ENCODE peak calls at places on chromosomes 4 and X, in ten cellular contexts. W is endothelial cell; O is fibroblast of the conjunctiva; A is stimulated activated CD4-positive, alpha-beta T cell treated with anti-CD3 and anti-CD28 coated beads, TNF-alpha, amount 100 ng/mL, for 4 hours; B is kidney epithelial cell; Y is CD4-positive, CD25-positive, alpha-beta regulatory T cell; X is ecto neural progenitor cell; S is epithelial cell of prostate; V is HS-27A; H is globus pallidus. C is an unnamed sample.

GRCh38 chrX:129629837-129630236 is 24.9 kb downstream of the APLN start:
- DNase-seq in W (no peak), O (no peak), A (no peak), B (no peak), Y (no peak), X (no peak), S (no peak), V (no peak), H (no peak), C (no peak)

GRCh38 chr4:1556541-1557220 is 127.4 kb downstream of the FAM53A start:
- DNase-seq in W (no peak), O (no peak), A (no peak), B (no peak), Y (no peak), X (no peak), S (no peak), V (no peak), H (no peak), C (no peak)

GRCh38 chr4:6360385-6360784 is 90.7 kb downstream of the WFS1 start:
- DNase-seq in W (no peak), O (no peak), A (no peak), B (no peak), Y (no peak), X (peak; percentile 79), S (no peak), V (no peak), H (no peak), C (no peak)

GRCh38 chr4:141807073-141807472 is 170.7 kb downstream of the IL15 start:
- DNase-seq in W (no peak), O (no peak), A (no peak), B (peak; percentile 25), Y (no peak), X (no peak), S (no peak), V (peak; percentile 65), H (no peak), C (no peak)

GRCh38 chr4:95267081-95267480 is 281.7 kb downstream of the UNC5C start:
- DNase-seq in W (no peak), O (no peak), A (no peak), B (peak; percentile 39), Y (no peak), X (no peak), S (no peak), V (peak; percentile 27), H (no peak), C (no peak)

GRCh38 chr4:30808266-30808665 is 88.1 kb downstream of the PCDH7 start:
- DNase-seq in W (no peak), O (no peak), A (no peak), B (no peak), Y (no peak), X (no peak), S (no peak), V (no peak), H (peak; percentile 8), C (no peak)

GRCh38 chr4:121411151-121411744 is 30.4 kb upstream of the QRFPR start:
- DNase-seq in W (no peak), O (no peak), A (no peak), B (no peak), Y (no peak), X (no peak), S (no peak), V (no peak), H (no peak), C (no peak)

GRCh38 chr4:139084425-139085093 is 69.0 kb downstream of the NOCT start:
- DNase-seq in W (peak; percentile 90), O (no peak), A (no peak), B (no peak), Y (no peak), X (no peak), S (no peak), V (no peak), H (no peak), C (no peak)

GRCh38 chrX:21493226-21493850 is 119.1 kb downstream of the CNKSR2 start:
- DNase-seq in W (no peak), O (no peak), A (no peak), B (no peak), Y (no peak), X (no peak), S (no peak), V (no peak), H (no peak), C (no peak)

GRCh38 chrX:72121381-72121780 is 10.3 kb downstream of the RTL5 start:
- DNase-seq in W (no peak), O (peak; percentile 69), A (no peak), B (peak; percentile 57), Y (no peak), X (no peak), S (peak; percentile 24), V (no peak), H (peak; percentile 38), C (no peak)

GRCh38 chrX:123713841-123714240 is 19.0 kb downstream of the THOC2 start:
- DNase-seq in W (no peak), O (no peak), A (no peak), B (no peak), Y (no peak), X (no peak), S (no peak), V (no peak), H (no peak), C (no peak)

GRCh38 chr4:154399259-154399974 is 92.2 kb downstream of the DCHS2 start:
- DNase-seq in W (no peak), O (no peak), A (no peak), B (peak; percentile 10), Y (no peak), X (no peak), S (no peak), V (no peak), H (peak; percentile 20), C (no peak)

GRCh38 chr4:2257361-2258001 is 4.4 kb downstream of the MXD4 start:
- DNase-seq in W (peak; percentile 2), O (no peak), A (no peak), B (no peak), Y (no peak), X (no peak), S (no peak), V (no peak), H (no peak), C (no peak)

GRCh38 chrX:19625612-19626011 is 110.3 kb upstream of the MAP3K15 start:
- DNase-seq in W (no peak), O (no peak), A (peak; percentile 13), B (no peak), Y (no peak), X (no peak), S (no peak), V (no peak), H (no peak), C (no peak)

GRCh38 chr4:173415092-173415491 is 16.2 kb upstream of the SCRG1 start:
- DNase-seq in W (no peak), O (no peak), A (no peak), B (no peak), Y (no peak), X (no peak), S (peak; percentile 8), V (no peak), H (no peak), C (no peak)

C was measured in HCT116.